ENCODE peak calls at places on chromosome 1, in six cellular contexts. U is heart left ventricle, R is AG09319, S is IMR-90, T is fibroblast of mammary gland, V is tibial artery. G is an unnamed sample.

GRCh38 chr1:66342707-66343106 is 191.2 kb upstream of the SGIP1 start:
- DNase-seq in U (no peak), R (no peak), S (no peak), T (no peak), V (no peak), G (no peak)

GRCh38 chr1:70778056-70778762 is 269.4 kb downstream of the PTGER3 start:
- DNase-seq in U (no peak), R (no peak), S (no peak), T (peak; percentile 39), V (no peak), G (no peak)

GRCh38 chr1:18955442-18956188 is 861 bp downstream of the IFFO2 start:
- DNase-seq in U (peak; percentile 73), R (no peak), S (no peak), T (peak; percentile 26), V (peak; percentile 75), G (no peak)

GRCh38 chr1:212557739-212558664 is 50.6 kb upstream of the ATF3 start:
- DNase-seq in U (peak; percentile 79), R (no peak), S (peak; percentile 8), T (peak; percentile 28), V (peak; percentile 83), G (no peak)

GRCh38 chr1:1664941-1665814 is 6.4 kb upstream of the CDK11B start:
- DNase-seq in U (no peak), R (no peak), S (no peak), T (no peak), V (peak; percentile 63), G (no peak)

GRCh38 chr1:86822463-86822862 is 91.5 kb downstream of the SELENOF start:
- DNase-seq in U (no peak), R (no peak), S (no peak), T (no peak), V (no peak), G (no peak)

GRCh38 chr1:212078826-212079225 is 43.3 kb downstream of the DTL start:
- DNase-seq in U (no peak), R (no peak), S (no peak), T (no peak), V (no peak), G (no peak)

GRCh38 chr1:84299536-84300260 is 1.8 kb upstream of the SAMD13 start:
- DNase-seq in U (no peak), R (no peak), S (peak; percentile 18), T (no peak), V (no peak), G (no peak)

GRCh38 chr1:157993179-157994080 is at the start of gene KIRREL1:
- DNase-seq in U (peak; percentile 73), R (no peak), S (peak; percentile 65), T (peak; percentile 68), V (peak; percentile 89), G (no peak)

GRCh38 chr1:246280551-246280950 is 226.5 kb downstream of the SMYD3 start:
- DNase-seq in U (no peak), R (no peak), S (peak; percentile 60), T (peak; percentile 42), V (no peak), G (peak; percentile 35)
- TF ChIP-seq CTCF in U (peak; percentile 22), R (peak; percentile 32), S (peak; percentile 56), T (peak; percentile 15), V (no peak), G (peak; percentile 22)

DNA sequence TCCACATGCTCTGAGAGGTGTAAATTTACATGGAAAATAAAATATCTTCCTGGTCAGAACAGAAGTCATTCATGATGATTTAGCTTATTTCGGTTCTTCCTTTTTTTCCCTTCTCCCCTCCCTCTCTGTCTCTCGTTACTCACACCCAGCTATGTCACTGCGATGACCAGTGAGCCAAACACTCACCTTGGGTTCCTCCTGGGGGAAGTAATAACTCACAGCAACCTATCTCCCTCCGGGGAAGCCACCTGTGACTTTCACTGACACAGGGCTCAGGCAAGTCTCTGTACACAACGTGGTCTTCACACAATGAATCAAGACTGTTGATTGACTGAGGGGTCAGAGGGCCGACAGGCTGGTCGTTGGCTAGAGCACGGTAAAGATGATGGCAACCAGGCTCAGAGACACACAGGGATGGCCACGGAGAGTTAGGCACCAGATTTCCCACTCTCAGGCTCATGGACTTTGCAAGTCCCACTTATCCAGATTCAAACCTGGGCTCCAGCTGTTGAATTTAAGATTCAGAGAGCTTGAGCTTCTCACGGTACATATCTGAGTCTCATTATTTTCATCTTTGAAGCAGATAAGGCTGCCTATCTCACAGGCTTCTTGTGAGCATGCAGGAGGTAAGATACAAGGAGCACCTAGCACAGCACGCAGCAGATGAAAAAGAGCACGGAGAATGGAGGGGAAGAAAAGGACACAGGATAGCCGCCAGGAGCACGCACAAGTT is 135.1 kb upstream of the VANGL1 start:
- DNase-seq in U (no peak), R (no peak), S (no peak), T (no peak), V (no peak), G (no peak)
- TF ChIP-seq CTCF in U (no peak), R (no peak), S (no peak), T (no peak), V (no peak), G (no peak)

DNA sequence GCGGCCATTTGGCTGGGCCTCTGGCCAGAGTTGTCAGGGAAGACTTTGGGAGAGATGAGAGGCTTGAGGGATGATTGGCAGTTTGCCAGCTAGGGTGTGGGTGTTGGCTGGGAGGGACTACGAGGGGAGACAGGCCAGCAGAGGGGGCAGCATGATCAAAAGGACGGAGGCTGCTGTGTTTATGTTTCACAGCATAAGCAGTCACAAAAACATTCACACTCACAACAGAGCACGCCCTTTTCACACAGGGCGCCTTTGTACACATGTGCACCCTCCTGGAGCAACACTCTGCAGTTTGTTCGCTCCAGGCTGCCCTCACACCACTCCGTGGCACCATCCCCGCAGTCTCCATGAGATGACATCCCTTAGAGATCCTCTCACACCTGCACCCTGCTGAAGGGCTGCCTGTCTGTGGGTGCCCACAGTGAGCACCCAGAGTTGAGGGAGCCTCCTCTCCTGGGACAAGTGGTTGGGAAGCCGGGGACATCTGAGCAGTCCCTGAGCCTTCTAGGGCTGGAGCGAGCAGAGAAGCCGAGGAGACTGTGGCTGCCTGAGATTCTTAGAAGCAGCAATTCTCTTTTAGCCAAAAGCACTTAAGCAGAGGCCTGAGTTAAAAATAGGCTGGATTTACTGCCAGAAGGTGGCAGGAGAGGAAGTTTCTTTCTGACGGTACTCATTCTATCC is 15.4 kb downstream of the EFNA3 start:
- DNase-seq in U (no peak), R (no peak), S (peak; percentile 45), T (peak; percentile 49), V (no peak), G (peak; percentile 22)
- TF ChIP-seq CTCF in U (no peak), R (peak; percentile 44), S (peak; percentile 54), T (peak; percentile 43), V (peak; percentile 43), G (peak; percentile 56)

DNA sequence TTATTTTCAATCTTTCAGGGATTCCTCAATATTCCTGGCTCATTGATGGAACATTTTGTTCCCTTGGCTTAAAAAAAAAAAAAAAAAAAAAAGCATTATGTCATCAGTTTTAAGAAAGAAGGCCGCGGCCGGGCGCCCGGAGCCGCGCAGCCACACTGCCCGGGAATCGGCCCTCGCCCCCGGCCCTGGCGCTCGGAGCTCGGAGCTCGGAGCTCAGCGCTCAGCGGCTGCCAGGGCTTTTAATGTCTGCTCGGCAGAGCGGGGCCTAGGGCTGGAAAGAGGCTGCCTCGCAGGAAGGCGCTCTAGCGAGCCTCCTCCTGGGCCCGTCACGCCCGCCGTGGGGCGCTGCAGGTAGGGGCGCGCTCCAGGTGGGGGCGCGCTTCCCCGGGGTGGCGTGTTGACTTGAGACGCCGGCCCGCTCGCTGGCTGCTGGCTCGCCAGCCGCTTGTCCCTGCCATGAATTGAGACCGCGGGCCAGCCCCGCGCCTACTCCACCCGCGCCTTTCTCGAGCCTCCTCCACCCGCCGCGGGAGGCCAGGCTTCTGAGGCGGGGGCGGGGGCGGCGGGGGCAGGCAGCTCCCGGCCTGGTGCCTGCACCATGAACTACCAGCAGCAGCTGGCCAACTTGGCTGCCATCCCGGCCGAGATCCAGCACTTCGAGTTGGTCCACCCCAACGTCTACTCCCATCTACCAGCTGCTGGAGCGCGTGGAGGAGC is 5.4 kb upstream of the TDRD5 start:
- DNase-seq in U (peak; percentile 67), R (no peak), S (no peak), T (peak; percentile 21), V (peak; percentile 81), G (no peak)
- TF ChIP-seq CTCF in U (peak; percentile 19), R (no peak), S (peak; percentile 27), T (no peak), V (peak; percentile 56), G (peak; percentile 46)

GRCh38 chr1:102105931-102106550 is 109.3 kb upstream of the OLFM3 start:
- DNase-seq in U (no peak), R (no peak), S (no peak), T (no peak), V (no peak), G (no peak)
- TF ChIP-seq CTCF in U (no peak), R (no peak), S (no peak), T (no peak), V (no peak), G (no peak)

DNA sequence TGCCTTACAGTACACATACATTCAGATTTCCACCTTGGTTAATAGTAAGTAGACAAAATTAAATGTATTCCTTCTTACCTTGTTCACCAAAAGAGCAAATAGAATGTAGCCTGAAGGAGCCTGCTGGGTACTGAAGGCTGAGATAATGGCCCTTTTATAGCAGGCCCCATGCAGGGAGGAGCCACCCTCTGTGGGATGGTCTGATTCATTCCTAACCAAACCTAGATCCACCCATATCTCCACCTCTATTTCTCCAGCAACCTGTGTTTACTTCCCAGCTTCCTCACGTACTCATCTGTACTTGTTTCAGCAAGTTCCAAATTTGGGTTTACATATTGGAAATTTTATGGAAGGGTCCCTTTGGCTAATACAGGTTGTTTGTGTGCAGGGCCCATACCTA is at the start of gene FLG:
- DNase-seq in U (no peak), R (no peak), S (no peak), T (no peak), V (no peak), G (no peak)
- TF ChIP-seq CTCF in U (no peak), R (no peak), S (no peak), T (no peak), V (no peak), G (no peak)

GRCh38 chr1:169466259-169467230 is 19.2 kb downstream of the SLC19A2 start:
- DNase-seq in U (no peak), R (no peak), S (peak; percentile 52), T (peak; percentile 61), V (no peak), G (no peak)
- TF ChIP-seq CTCF in U (peak; percentile 48), R (peak; percentile 38), S (peak; percentile 50), T (peak; percentile 40), V (peak; percentile 43), G (peak; percentile 42)

GRCh38 chr1:23554481-23555224 is 4.6 kb downstream of the ID3 start:
- DNase-seq in U (peak; percentile 93), R (no peak), S (peak; percentile 85), T (peak; percentile 74), V (peak; percentile 93), G (peak; percentile 68)
- TF ChIP-seq CTCF in U (no peak), R (peak; percentile 36), S (peak; percentile 37), T (no peak), V (no peak), G (peak; percentile 19)